ENCODE peak calls at places on chromosomes 11 and 22, in six cellular contexts. Z is right lobe of liver, U is HEK293T, I is right atrium auricular region, X is COR-L47, B is NCI-H1092. O is an unnamed sample.

GRCh38 chr11:120151536-120151935 is 13.6 kb upstream of the TRIM29 start:
- DNase-seq in I (no peak), X (no peak), U (no peak), Z (no peak), B (no peak), O (no peak)

GRCh38 chr11:21897203-21897602 is 295.7 kb upstream of the ANO5 start:
- DNase-seq in U (no peak), Z (no peak), X (no peak), B (no peak), I (no peak), O (no peak)

GRCh38 chr22:46845281-46846153 is 83.1 kb downstream of the TBC1D22A start:
- DNase-seq in I (no peak), Z (no peak), B (no peak), U (no peak), X (no peak), O (no peak)

GRCh38 chr11:117720061-117720511 is 76.9 kb downstream of the DSCAML1 start:
- DNase-seq in B (peak; percentile 25), U (no peak), I (no peak), X (no peak), Z (no peak), O (no peak)

GRCh38 chr11:92511522-92512203 is 287.0 kb downstream of the FAT3 start:
- DNase-seq in U (no peak), I (no peak), B (no peak), Z (no peak), X (no peak), O (no peak)

GRCh38 chr22:43829448-43829821 is 17.3 kb upstream of the EFCAB6 start:
- DNase-seq in I (no peak), U (no peak), B (no peak), X (no peak), Z (no peak), O (no peak)

GRCh38 chr11:3879967-3880542 is 24.6 kb downstream of the STIM1 start:
- DNase-seq in Z (peak; percentile 71), B (no peak), I (no peak), U (no peak), X (no peak), O (no peak)

GRCh38 chr11:70517996-70518907 is 119.9 kb downstream of the CTTN start:
- DNase-seq in X (no peak), U (no peak), Z (peak; percentile 25), B (no peak), I (no peak), O (no peak)

GRCh38 chr11:6354651-6355485 is 34.6 kb upstream of the CAVIN3 start:
- DNase-seq in X (no peak), B (no peak), I (no peak), U (no peak), Z (no peak), O (no peak)

GRCh38 chr11:100636536-100636935 is 50.6 kb upstream of the ARHGAP42 start:
- DNase-seq in X (no peak), B (no peak), Z (no peak), I (no peak), U (no peak), O (no peak)

O was measured in GM12864.